ENCODE peak calls at places on chromosomes 13 and 19, in six cellular contexts. K is nephron progenitor cell, D is tibial nerve, L is uterus, O is heart right ventricle, R is GM20000. F is an unnamed sample.

GRCh38 chr19:55669418-55670279 is 5.4 kb upstream of the EPN1 start:
- DNase-seq in K (no peak), D (no peak), O (no peak), L (no peak), R (no peak), F (no peak)

GRCh38 chr13:33958964-33959363 is 141.0 kb downstream of the RFC3 start:
- DNase-seq in O (no peak), D (no peak), K (no peak), R (no peak), L (no peak), F (no peak)

GRCh38 chr19:16372065-16372915 is 47.7 kb downstream of the KLF2 start:
- DNase-seq in L (no peak), R (no peak), D (no peak), K (no peak), O (no peak), F (no peak)

GRCh38 chr19:1266116-1266817 is 2.9 kb upstream of the CIRBP start:
- DNase-seq in D (no peak), K (peak; percentile 86), L (peak; percentile 92), R (peak; percentile 95), O (peak; percentile 93), F (peak; percentile 91)

GRCh38 chr13:20411638-20412342 is 113.9 kb downstream of the CRYL1 start:
- DNase-seq in L (no peak), O (no peak), D (no peak), R (peak; percentile 82), K (no peak), F (peak; percentile 70)

GRCh38 chr13:20442370-20442769 is 83.3 kb downstream of the CRYL1 start:
- DNase-seq in L (no peak), O (no peak), D (no peak), K (no peak), R (no peak), F (no peak)

GRCh38 chr19:23699521-23699860 is 12.5 kb upstream of the ZNF675 start:
- DNase-seq in D (no peak), R (no peak), K (no peak), O (no peak), L (no peak), F (no peak)

GRCh38 chr19:12364391-12365093 is 941 bp downstream of the ZNF442 start:
- DNase-seq in R (peak; percentile 56), O (peak; percentile 13), L (peak; percentile 18), K (peak; percentile 29), D (no peak), F (peak; percentile 29)

GRCh38 chr13:43061496-43062280 is 38.3 kb downstream of the DNAJC15 start:
- DNase-seq in D (no peak), O (no peak), K (no peak), R (no peak), L (no peak), F (no peak)

GRCh38 chr13:27125357-27126282 is 46.0 kb downstream of the USP12 start:
- DNase-seq in D (no peak), L (no peak), R (no peak), O (no peak), K (no peak), F (no peak)

GRCh38 chr19:15320118-15320517 is 12.2 kb downstream of the BRD4 start:
- DNase-seq in R (no peak), O (no peak), L (no peak), D (no peak), K (no peak), F (no peak)

GRCh38 chr19:52237771-52238400 is 31.5 kb upstream of the ZNF766 start:
- DNase-seq in O (peak; percentile 33), L (peak; percentile 68), K (peak; percentile 59), R (no peak), D (peak; percentile 22), F (no peak)

GRCh38 chr13:28659611-28659970 is 661 bp downstream of the POMP start:
- DNase-seq in D (no peak), R (peak; percentile 29), L (no peak), O (no peak), K (no peak), F (peak; percentile 19)

GRCh38 chr13:35469781-35470380 is 6.6 kb downstream of the MAB21L1 start:
- DNase-seq in D (no peak), R (no peak), K (no peak), L (no peak), O (no peak), F (no peak)

GRCh38 chr13:46812398-46812797 is 15.4 kb upstream of the ESD start:
- DNase-seq in K (no peak), D (no peak), O (no peak), L (no peak), R (no peak), F (no peak)

GRCh38 chr13:22517544-22517943 is 663.2 kb upstream of the SGCG start:
- DNase-seq in D (no peak), R (no peak), L (no peak), K (no peak), O (no peak), F (no peak)

GRCh38 chr19:34994643-34995471 is 5.3 kb upstream of the GRAMD1A start:
- DNase-seq in R (peak; percentile 6), D (no peak), O (no peak), L (no peak), K (no peak), F (no peak)

GRCh38 chr13:61246351-61246750 is 169.3 kb downstream of the PCDH20 start:
- DNase-seq in D (no peak), K (no peak), O (no peak), R (no peak), L (no peak), F (no peak)

GRCh38 chr19:5534787-5535586 is 32.8 kb downstream of the TINCR start:
- DNase-seq in R (no peak), D (no peak), O (no peak), L (no peak), K (peak; percentile 46), F (no peak)

GRCh38 chr19:54390942-54391577 is 24.2 kb upstream of the TTYH1 start:
- DNase-seq in K (peak; percentile 76), R (peak; percentile 67), D (no peak), L (peak; percentile 20), O (no peak), F (peak; percentile 71)

GRCh38 chr19:5682293-5682592 is 1.4 kb downstream of the HSD11B1L start:
- DNase-seq in K (no peak), R (no peak), O (no peak), D (no peak), L (no peak), F (no peak)

GRCh38 chr13:31638577-31638976 is 100.7 kb upstream of the RXFP2 start:
- DNase-seq in R (no peak), D (no peak), O (no peak), K (no peak), L (no peak), F (no peak)

DNA sequence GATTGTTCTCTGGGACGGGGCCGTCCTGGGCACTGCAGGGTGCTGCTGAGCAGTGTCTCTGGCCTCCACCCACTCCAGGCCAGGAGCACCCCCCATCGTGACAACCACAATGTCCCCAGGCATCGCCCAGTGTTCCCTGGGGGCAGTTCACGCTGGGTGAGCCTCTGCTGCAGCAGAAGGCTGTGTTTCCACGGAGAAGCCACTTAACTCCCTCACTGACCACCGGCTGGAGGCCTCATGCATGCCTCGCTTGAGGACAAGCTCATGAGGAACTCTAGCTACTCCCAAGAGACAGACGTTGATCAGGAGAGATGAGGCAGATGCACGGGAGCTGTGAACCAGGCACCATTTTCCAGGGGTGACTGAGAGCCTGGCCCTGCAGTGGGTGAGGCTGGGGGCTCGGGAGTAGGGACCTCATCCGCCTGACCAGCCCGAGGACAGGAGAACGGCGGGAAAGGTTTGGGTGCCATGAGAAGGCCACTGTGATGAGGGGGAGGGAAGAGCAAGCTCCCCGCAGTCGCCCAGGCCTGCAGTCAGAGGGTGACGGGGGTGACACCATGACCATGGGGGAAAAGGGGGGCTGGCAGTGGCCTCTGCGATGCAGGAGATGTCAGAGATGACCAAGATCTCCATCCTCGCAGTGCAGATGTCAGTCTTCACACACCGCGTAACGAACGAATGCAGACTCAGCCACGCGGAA is 5.1 kb downstream of the SLC39A3 start:
- DNase-seq in R (no peak), O (no peak), D (no peak), K (no peak), L (no peak), F (no peak)
- TF ChIP-seq CTCF in R (no peak), O (no peak), D (no peak), K (no peak), L (no peak), F (no peak)

GRCh38 chr13:99421758-99422555 is 79.3 kb upstream of the TM9SF2 start:
- DNase-seq in R (no peak), O (no peak), L (no peak), D (no peak), K (no peak), F (peak; percentile 47)
- TF ChIP-seq CTCF in R (no peak), O (no peak), L (no peak), D (no peak), K (no peak), F (no peak)

GRCh38 chr13:24605923-24606372 is 74.3 kb upstream of the ATP12A start:
- DNase-seq in D (no peak), R (no peak), L (no peak), O (no peak), K (no peak), F (peak; percentile 10)
- TF ChIP-seq CTCF in D (no peak), R (no peak), L (no peak), O (no peak), K (peak; percentile 13), F (no peak)

GRCh38 chr19:18780631-18781030 is 10.5 kb downstream of the COMP start:
- DNase-seq in D (no peak), K (no peak), O (no peak), R (peak; percentile 47), L (no peak), F (no peak)
- TF ChIP-seq CTCF in D (no peak), K (no peak), O (no peak), R (no peak), L (no peak), F (no peak)

DNA sequence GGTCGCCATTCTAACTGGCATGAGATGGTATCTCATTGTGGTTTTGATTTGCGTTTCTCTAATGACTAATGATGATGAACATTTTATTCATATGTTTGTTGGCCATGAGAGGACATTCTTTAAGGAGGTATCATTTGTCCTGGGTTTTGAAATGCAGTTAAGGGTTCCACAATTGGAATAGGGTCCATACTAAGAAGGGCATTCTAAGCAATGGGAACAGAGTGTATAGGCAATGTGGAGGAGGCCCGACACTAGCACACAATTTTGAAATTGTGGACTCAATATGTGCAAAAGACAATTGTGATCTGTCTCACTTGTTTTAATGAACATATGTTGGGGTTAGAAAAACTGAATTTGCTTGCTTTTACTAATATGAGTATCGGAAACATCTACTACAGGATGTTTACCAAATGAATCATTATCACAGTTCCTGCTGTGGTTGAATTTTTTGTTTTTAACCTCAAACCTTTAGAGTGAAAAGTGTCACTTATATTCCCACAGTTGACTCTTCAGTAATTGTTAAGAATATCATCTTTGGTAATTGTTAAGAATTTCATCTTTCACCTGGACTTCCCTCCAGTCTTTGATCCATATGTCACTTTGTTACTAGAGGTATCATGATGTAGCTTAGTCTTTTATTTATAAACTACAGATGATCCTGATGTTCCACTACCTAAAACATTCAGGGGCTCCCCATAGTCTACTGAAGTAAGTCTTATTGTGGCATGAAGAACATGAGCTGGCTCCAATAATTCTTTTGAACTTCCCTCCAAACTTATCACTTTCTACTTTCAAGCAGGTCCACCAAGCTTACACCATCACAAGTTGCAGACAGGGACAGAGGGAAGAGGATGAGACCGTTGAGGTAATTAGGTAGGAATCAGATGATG is 109.7 kb upstream of the KLF12 start:
- DNase-seq in O (no peak), R (no peak), L (no peak), D (no peak), K (no peak), F (no peak)
- TF ChIP-seq CTCF in O (no peak), R (no peak), L (no peak), D (no peak), K (no peak), F (no peak)